ENCODE peak calls at places on chromosomes 12 and 14, in seven cellular contexts. D, V, Y, P, O, T and W are unnamed samples.

GRCh38 chr12:127165567-127166392 is 1101.2 kb upstream of the TMEM132C start:
- DNase-seq in P (peak; percentile 88), D (peak; percentile 92), V (peak; percentile 73), T (peak; percentile 57), Y (peak; percentile 60), O (peak; percentile 90), W (peak; percentile 90)

GRCh38 chr14:96626916-96627315 is 124.7 kb downstream of the PAPOLA start:
- DNase-seq in D (peak; percentile 18), V (no peak), T (no peak), Y (no peak), O (no peak), P (no peak), W (no peak)

GRCh38 chr12:63978519-63978918 is 134.0 kb downstream of the SRGAP1 start:
- DNase-seq in O (no peak), V (peak; percentile 29), D (no peak), P (no peak), T (peak; percentile 88), Y (peak; percentile 78), W (no peak)

GRCh38 chr14:78297843-78298242 is 127.7 kb downstream of the NRXN3 start:
- DNase-seq in Y (no peak), V (no peak), T (no peak), D (no peak), P (no peak), O (no peak), W (no peak)

GRCh38 chr12:47832263-47832933 is 12.7 kb upstream of the HDAC7 start:
- DNase-seq in O (no peak), P (no peak), D (no peak), Y (no peak), V (no peak), T (no peak), W (no peak)

GRCh38 chr14:75147423-75148071 is 20.7 kb upstream of the NEK9 start:
- DNase-seq in D (peak; percentile 75), T (peak; percentile 72), V (peak; percentile 96), O (peak; percentile 98), Y (peak; percentile 79), P (peak; percentile 57), W (peak; percentile 55)

GRCh38 chr12:130719263-130719892 is 3.3 kb upstream of the RIMBP2 start:
- DNase-seq in Y (no peak), V (no peak), O (no peak), T (no peak), P (no peak), D (peak; percentile 19), W (no peak)

GRCh38 chr14:77186911-77187648 is 5.5 kb downstream of the TMEM63C start:
- DNase-seq in Y (no peak), D (no peak), O (peak; percentile 71), V (no peak), P (no peak), T (peak; percentile 26), W (peak; percentile 27)

GRCh38 chr12:43882578-43883178 is 46.8 kb downstream of the TMEM117 start:
- DNase-seq in T (peak; percentile 76), O (peak; percentile 40), V (peak; percentile 68), D (no peak), P (no peak), Y (peak; percentile 80), W (peak; percentile 17)

GRCh38 chr14:58884442-58884841 is 246.7 kb downstream of the DACT1 start:
- DNase-seq in T (no peak), P (no peak), O (no peak), Y (no peak), V (no peak), D (no peak), W (no peak)

GRCh38 chr12:102344691-102345090 is 135.7 kb downstream of the IGF1 start:
- DNase-seq in P (no peak), T (no peak), O (no peak), V (no peak), D (no peak), Y (peak; percentile 70), W (no peak)

GRCh38 chr12:22477894-22478287 is 66.5 kb downstream of the C2CD5 start:
- DNase-seq in T (no peak), O (no peak), P (no peak), Y (no peak), D (no peak), V (no peak), W (no peak)

GRCh38 chr12:100075598-100075997 is 67.1 kb downstream of the BLTP3B start:
- DNase-seq in V (no peak), O (no peak), D (no peak), Y (no peak), P (no peak), T (no peak), W (no peak)

DNA sequence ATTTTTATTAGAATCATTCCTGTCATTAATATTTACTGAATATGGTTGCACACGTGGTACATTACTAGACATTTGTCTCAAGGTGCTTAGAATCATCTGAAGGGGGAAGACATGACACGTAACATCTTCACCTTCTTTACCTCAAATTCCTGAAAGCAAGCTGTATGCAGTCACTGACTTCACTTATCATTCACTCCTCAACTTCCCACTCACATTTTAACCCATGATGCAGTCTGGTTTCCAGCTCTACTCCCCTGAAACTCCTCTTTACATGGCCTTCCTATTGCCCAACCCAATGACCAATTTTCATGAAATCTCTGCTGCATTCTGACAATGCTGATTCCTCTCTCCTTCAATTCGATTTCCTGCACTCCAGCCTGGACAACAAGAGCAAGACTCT is 5.8 kb upstream of the PSMC6 start:
- DNase-seq in T (peak; percentile 6), D (no peak), Y (no peak), V (no peak), P (no peak), O (no peak), W (no peak)
- H3K18ac ChIP-seq in T (no peak overlapping the region), D (no peak overlapping the region), Y (no peak overlapping the region), V (no peak overlapping the region), P (no peak overlapping the region), O (no peak overlapping the region), W (no peak overlapping the region)

GRCh38 chr14:91351508-91351853 is 66.1 kb downstream of the CCDC88C start:
- DNase-seq in O (no peak), V (no peak), P (no peak), Y (no peak), D (no peak), T (no peak), W (no peak)
- H3K18ac ChIP-seq in O (no peak overlapping the region), V (no peak overlapping the region), P (no peak overlapping the region), Y (no peak overlapping the region), D (no peak overlapping the region), T (no peak overlapping the region), W (peak overlapping the region; percentile 54)

DNA sequence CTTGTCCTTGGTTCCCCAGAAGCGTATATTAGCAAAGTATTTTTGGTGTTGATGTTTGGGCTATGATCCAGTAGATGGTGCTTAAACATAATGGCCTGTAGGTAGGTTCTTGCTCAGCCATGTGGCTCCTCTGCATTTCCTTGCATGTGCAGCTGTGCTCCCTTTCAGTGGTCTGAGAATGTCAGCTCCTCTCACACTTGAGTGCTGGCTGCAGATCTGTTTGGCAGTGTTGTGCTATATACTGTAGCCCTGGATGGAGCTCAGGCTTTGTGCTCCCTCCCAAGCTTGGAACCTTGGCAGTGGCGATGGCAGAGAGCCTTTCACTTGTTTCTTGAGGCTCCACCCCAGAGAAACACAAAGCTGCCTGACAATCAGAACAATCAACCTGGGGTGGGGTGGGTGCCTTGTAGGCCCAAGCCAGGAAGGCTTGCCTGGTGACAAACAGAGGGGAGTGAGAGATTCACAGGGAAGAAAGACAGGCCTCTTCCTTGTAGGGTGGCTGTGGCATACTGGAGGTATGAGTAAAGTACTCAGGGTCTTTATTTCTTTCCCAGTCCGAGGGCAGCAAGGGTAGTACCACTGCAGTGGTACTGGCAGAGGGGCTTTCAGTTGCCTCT is 255.3 kb downstream of the RAD51B start:
- DNase-seq in V (no peak), Y (no peak), P (no peak), D (no peak), T (no peak), O (peak; percentile 40), W (no peak)
- H3K18ac ChIP-seq in V (peak overlapping the region; percentile 33), Y (peak overlapping the region; percentile 0), P (peak overlapping the region; percentile 1), D (no peak overlapping the region), T (no peak overlapping the region), O (no peak overlapping the region), W (peak overlapping the region; percentile 68)

DNA sequence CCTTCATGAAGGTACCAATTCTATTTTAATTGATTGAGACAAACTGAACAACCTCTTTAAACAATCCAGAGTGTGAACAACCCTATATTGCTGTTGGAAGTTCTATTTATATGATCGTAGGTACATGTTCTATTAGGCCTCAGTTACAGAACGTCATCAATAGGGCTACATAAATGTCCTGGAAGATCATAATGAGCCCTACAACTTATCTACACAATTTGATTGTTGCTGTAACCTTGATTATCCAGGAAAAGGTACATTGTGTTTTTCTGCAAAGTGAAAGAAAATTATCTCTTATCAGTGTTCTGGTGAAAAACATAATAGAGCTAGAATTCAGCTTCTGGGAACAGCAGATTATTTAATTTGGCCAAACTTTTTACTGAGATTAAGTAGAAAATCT is 612.9 kb downstream of the GALC start:
- DNase-seq in D (no peak), O (no peak), T (no peak), P (no peak), V (no peak), Y (no peak), W (no peak)
- H3K18ac ChIP-seq in D (no peak overlapping the region), O (no peak overlapping the region), T (no peak overlapping the region), P (no peak overlapping the region), V (no peak overlapping the region), Y (no peak overlapping the region), W (no peak overlapping the region)

DNA sequence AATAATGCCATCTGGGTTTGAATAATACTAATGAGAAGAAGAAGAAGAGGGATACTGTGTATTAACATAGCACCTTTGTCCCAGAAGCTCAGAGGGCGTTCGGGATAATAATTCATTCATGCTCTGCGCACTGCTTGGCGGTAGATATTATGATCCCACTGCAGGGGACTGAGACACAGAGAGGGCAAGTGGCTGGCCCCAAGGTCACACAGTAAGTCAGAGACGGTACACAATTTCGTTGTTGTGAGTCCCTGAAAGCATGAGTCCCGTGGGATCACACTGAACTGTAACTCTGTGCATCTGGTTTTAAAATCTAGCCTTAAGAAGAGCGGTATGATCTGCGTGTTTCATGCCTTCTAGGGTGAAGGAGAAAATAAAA is 47.9 kb upstream of the PARP11 start:
- DNase-seq in T (no peak), P (no peak), Y (no peak), O (no peak), V (no peak), D (no peak), W (no peak)
- H3K18ac ChIP-seq in T (no peak overlapping the region), P (no peak overlapping the region), Y (no peak overlapping the region), O (no peak overlapping the region), V (no peak overlapping the region), D (no peak overlapping the region), W (no peak overlapping the region)

GRCh38 chr12:55721601-55722213 is 1.5 kb downstream of the RDH5 start:
- DNase-seq in V (no peak), D (no peak), Y (peak; percentile 52), O (no peak), T (no peak), P (no peak), W (no peak)

GRCh38 chr12:55724226-55724939 is 4.2 kb downstream of the RDH5 start:
- DNase-seq in P (peak; percentile 76), T (peak; percentile 69), V (peak; percentile 70), D (peak; percentile 81), O (peak; percentile 75), Y (peak; percentile 52), W (no peak)

GRCh38 chr12:55723516-55724225 is 3.5 kb downstream of the RDH5 start:
- DNase-seq in T (no peak), D (peak; percentile 28), V (no peak), P (no peak), Y (no peak), O (no peak), W (no peak)

GRCh38 chr12:55724940-55725309 is 3.9 kb downstream of the CD63 start:
- DNase-seq in D (no peak), P (no peak), V (no peak), O (no peak), T (no peak), Y (no peak), W (no peak)

GRCh38 chr12:55722948-55723347 is 2.8 kb downstream of the RDH5 start:
- DNase-seq in P (no peak), D (no peak), Y (no peak), V (no peak), T (no peak), O (no peak), W (no peak)
- H3K18ac ChIP-seq in P (no peak overlapping the region), D (no peak overlapping the region), Y (no peak overlapping the region), V (no peak overlapping the region), T (no peak overlapping the region), O (no peak overlapping the region), W (no peak overlapping the region)